ENCODE peak calls at places on chromosome 18, in nine cellular contexts. O is mesenchymal stem cell, D is heart left ventricle, T is transverse colon, R is lower leg skin, F is uterus, Y is kidney epithelial cell, Q is MM.1S, X is aorta. N is an unnamed sample.

GRCh38 chr18:26549486-26550435 is 1.4 kb upstream of the KCTD1 start:
- DNase-seq in X (peak), Y (no peak), R (peak), Q (peak), O (peak), F (peak), D (peak), T (peak), N (peak)

GRCh38 chr18:55582325-55582724 is 5.7 kb downstream of the TCF4 start:
- DNase-seq in O (no peak), F (no peak), X (no peak), D (no peak), T (no peak), Y (peak), Q (no peak), R (no peak), N (no peak)

GRCh38 chr18:56377161-56377560 is 261.2 kb downstream of the TXNL1 start:
- DNase-seq in F (no peak), T (no peak), R (no peak), O (no peak), Q (no peak), D (no peak), Y (no peak), X (no peak), N (peak)

GRCh38 chr18:55907352-55908045 is 319.5 kb upstream of the TCF4 start:
- DNase-seq in X (no peak), Q (no peak), F (peak), D (no peak), O (no peak), R (no peak), T (no peak), Y (no peak), N (no peak)

GRCh38 chr18:24089059-24089458 is 49.8 kb upstream of the CABYR start:
- DNase-seq in Y (no peak), R (no peak), Q (no peak), D (no peak), F (no peak), T (no peak), O (peak), X (no peak), N (no peak)

GRCh38 chr18:47418746-47419145 is 167.3 kb upstream of the SKOR2 start:
- DNase-seq in D (no peak), X (no peak), Q (no peak), T (no peak), O (peak), R (peak), F (no peak), Y (no peak), N (peak)

GRCh38 chr18:3016584-3017292 is 3.8 kb upstream of the LPIN2 start:
- DNase-seq in T (no peak), Y (no peak), O (peak), X (no peak), D (no peak), F (no peak), Q (no peak), R (no peak), N (no peak)

GRCh38 chr18:24995056-24995455 is 356.9 kb downstream of the ZNF521 start:
- DNase-seq in Y (peak), T (no peak), R (no peak), F (no peak), O (no peak), Q (no peak), X (no peak), D (no peak), N (no peak)

GRCh38 chr18:23879544-23879943 is 135.0 kb upstream of the TTC39C start:
- DNase-seq in T (no peak), X (no peak), Q (no peak), F (no peak), D (no peak), Y (no peak), O (no peak), R (no peak), N (no peak)

GRCh38 chr18:5894613-5895299 is 566 bp downstream of the TMEM200C start:
- DNase-seq in Y (no peak), T (no peak), X (peak), Q (no peak), R (no peak), F (no peak), D (peak), O (no peak), N (no peak)

GRCh38 chr18:5894215-5894612 is 1.1 kb downstream of the TMEM200C start:
- DNase-seq in O (no peak), X (no peak), Q (no peak), T (no peak), R (no peak), Y (no peak), D (no peak), F (no peak), N (no peak)

GRCh38 chr18:5892772-5893431 is 2.4 kb downstream of the TMEM200C start:
- DNase-seq in X (no peak), Q (no peak), Y (no peak), R (no peak), T (no peak), F (no peak), D (no peak), O (no peak), N (no peak)

GRCh38 chr18:5895300-5895885 is at the start of gene TMEM200C:
- DNase-seq in D (peak), R (no peak), T (no peak), X (no peak), Q (peak), O (peak), F (peak), Y (no peak), N (no peak)

GRCh38 chr18:5895886-5896740 is 791 bp upstream of the TMEM200C start:
- DNase-seq in R (no peak), Y (no peak), Q (no peak), T (no peak), D (peak), X (peak), F (peak), O (peak), N (no peak)
- H3K4me3 ChIP-seq in R (peak), Y (peak), Q (peak), T (peak), D (peak), X (no peak), F (peak), O (peak), N (no peak)

GRCh38 chr18:59696311-59697235 is 650 bp downstream of the CCBE1 start:
- DNase-seq in R (no peak), T (peak), F (peak), Q (no peak), X (no peak), D (no peak), O (peak), Y (no peak), N (peak)
- H3K4me3 ChIP-seq in R (peak), T (peak), F (peak), Q (peak), X (no peak), D (peak), O (peak), Y (peak), N (peak)

DNA sequence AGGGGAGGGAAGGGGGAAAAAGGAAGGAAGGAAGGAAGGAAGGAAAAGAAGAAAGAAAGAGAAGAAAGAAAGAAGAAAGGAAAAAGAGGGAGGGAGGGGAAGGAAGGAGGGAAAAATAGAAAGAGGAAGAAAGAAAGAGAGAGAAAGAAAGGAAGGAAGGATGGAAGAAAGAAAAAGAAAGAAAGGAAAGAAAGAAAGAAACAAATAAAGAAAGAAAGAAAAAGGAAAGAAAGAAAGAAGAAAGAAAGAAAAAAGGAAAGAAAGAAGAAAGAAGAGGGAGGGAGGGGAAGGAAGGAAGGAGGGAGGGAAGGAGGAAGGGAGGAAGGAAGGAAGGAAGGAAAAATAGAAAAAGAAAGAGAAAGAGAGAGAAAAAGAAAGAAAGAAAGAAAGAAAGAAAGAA is 315.8 kb upstream of the PIK3C3 start:
- DNase-seq in Q (no peak), X (no peak), O (no peak), F (no peak), T (no peak), Y (no peak), D (no peak), R (no peak), N (no peak)
- H3K4me3 ChIP-seq in Q (no peak), X (no peak), O (no peak), F (no peak), T (no peak), Y (no peak), D (no peak), R (no peak), N (no peak)

GRCh38 chr18:29811519-29811918 is 1231.0 kb downstream of the DSC3 start:
- DNase-seq in Q (no peak), O (no peak), X (peak), Y (no peak), T (no peak), F (no peak), D (no peak), R (no peak), N (no peak)
- H3K4me3 ChIP-seq in Q (no peak), O (no peak), X (no peak), Y (no peak), T (no peak), F (no peak), D (no peak), R (no peak), N (no peak)

GRCh38 chr18:74456017-74456408 is 1.1 kb downstream of the DIPK1C start:
- DNase-seq in Y (no peak), X (no peak), T (no peak), F (no peak), D (no peak), O (no peak), Q (no peak), R (no peak), N (no peak)
- H3K4me3 ChIP-seq in Y (no peak), X (no peak), T (no peak), F (no peak), D (peak), O (no peak), Q (no peak), R (no peak), N (no peak)

DNA sequence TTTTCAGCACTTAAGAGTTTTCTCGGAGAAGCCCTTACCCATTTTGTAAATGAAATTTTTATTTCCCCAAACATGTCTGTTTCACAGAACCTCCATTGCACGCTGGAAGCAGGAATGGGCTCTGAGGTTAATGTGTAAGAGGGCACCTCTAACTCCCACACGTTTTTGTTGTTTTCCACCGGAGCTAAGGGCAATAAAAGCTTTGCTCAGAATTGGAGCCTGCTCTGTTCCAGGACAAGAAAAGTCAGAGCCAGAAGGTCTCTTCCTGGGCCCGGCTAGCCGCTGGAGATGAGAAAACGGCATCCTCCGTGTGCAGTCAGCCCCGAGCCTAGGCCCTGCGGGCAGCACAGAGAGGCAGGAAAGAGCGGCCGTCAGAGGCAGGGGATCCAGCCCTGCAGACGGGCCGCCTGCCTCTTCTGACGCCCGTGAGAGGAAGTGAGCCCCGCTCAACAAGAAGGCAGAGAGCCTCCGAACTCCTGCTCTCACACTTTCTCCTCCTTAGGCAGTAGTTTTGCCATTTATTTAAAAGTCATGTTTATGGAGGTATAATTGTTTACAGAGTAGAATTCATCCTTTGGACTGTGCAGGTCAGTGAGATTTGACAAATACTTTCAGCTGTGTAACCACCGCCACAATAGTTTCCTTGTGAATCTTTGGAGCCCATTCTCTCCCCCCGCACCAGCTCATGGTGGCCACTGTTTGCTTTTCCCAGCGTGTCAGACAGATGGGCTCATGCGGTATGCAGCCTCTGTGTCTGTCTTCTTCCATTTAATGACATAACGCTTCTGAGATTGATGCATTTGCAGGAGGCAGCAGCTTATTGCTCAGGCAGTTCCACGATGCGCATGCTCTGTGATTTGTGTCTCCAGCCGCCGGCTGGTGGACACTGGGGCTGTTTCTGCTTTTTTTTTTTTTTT is 117.3 kb downstream of the GALR1 start:
- DNase-seq in F (peak), D (no peak), R (no peak), O (no peak), T (peak), Q (no peak), X (no peak), Y (peak), N (peak)
- H3K4me3 ChIP-seq in F (peak), D (no peak), R (no peak), O (no peak), T (no peak), Q (no peak), X (no peak), Y (no peak), N (peak)

DNA sequence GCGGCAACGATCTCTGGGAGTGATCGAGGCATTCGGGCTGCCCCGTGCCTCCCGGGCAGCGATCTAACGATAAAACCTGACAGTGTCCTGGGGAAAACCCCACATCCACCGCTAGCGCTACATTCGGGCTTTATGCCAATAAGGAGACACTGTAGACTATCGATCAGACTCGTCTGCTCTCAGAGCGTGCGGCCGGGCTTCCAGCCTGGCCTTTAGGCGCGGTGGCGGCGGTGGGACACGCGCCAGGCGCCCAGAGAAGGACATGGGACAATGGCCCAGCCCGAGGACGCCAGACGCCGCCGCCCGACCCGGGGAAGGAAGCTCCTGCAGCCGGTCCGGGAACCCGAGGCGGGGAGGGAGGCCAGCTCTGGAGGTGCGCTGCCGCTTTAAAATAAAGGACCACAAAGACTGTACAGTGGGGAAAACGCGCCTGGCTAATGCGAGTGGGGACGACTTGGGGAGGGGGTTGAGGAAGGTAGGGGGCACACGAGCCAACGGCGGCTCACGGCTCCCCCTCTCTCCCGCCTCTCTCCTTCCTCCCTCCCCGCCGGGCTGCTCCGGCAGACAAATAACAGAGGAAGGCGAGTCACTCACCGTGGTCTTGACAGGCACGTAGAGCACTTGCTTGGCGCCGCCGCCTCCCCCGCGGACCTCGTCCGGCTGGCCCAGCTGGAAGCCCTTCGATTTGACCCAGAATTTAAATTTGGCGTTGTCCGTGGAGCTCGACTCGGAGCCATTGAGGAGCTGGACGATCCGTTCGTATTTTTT is 2.1 kb downstream of the NOL4 start:
- DNase-seq in Q (peak), F (no peak), R (no peak), O (peak), Y (no peak), X (peak), D (peak), T (no peak), N (no peak)
- H3K4me3 ChIP-seq in Q (peak), F (peak), R (no peak), O (peak), Y (peak), X (peak), D (peak), T (peak), N (no peak)

DNA sequence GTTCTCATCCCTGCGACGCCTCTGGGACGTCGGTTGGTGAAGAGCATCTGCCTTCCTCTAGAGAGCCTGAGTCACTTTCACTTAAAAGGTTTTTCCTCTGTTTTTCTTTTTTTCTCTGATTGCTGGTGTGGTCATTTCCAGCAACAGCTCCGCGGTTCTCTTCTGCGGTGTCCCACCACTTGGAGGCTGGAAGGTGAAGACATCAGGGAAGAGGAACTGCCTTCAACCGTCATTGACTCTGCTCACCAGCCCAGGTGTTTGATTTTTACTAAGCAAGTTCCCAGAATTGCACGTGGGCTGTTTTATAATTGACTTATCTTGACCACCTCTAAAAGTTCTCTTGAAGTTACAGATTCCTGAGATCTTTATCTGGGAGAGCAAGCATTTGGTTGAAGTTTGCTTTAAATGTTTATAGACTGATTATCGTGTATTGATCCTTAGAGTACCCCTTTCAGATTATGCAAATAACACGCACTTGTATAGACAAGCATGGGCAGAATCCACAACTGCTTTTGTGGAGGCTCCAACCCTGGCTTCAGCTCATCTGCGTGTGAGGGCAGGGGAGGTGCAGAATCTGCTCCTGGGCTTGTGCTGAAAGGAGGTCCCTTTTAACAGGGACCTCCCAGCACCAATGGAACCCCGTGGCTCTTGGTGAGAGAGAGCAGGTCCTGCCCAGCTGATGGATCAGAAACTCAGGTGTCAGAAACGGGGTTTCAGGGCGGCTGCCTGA is 3.5 kb downstream of the CTDP1 start:
- DNase-seq in D (no peak), X (no peak), T (no peak), F (no peak), O (no peak), Y (no peak), R (no peak), Q (no peak), N (no peak)
- H3K4me3 ChIP-seq in D (no peak), X (no peak), T (no peak), F (no peak), O (no peak), Y (no peak), R (no peak), Q (no peak), N (no peak)

GRCh38 chr18:46247938-46248337 is 143.8 kb downstream of the HAUS1 start:
- DNase-seq in F (no peak), D (no peak), X (no peak), Y (no peak), T (no peak), Q (no peak), R (no peak), O (no peak), N (no peak)

GRCh38 chr18:46252754-46253153 is 148.6 kb downstream of the HAUS1 start:
- DNase-seq in O (peak), T (no peak), R (no peak), X (no peak), D (no peak), Y (no peak), Q (no peak), F (no peak), N (peak)

GRCh38 chr18:46253498-46253897 is 149.3 kb downstream of the HAUS1 start:
- DNase-seq in X (no peak), T (no peak), R (no peak), Q (no peak), O (peak), D (no peak), F (peak), Y (no peak), N (peak)

GRCh38 chr18:46250084-46250811 is 146.1 kb downstream of the HAUS1 start:
- DNase-seq in X (no peak), Y (peak), O (peak), Q (peak), D (no peak), R (no peak), F (no peak), T (peak), N (peak)

DNA sequence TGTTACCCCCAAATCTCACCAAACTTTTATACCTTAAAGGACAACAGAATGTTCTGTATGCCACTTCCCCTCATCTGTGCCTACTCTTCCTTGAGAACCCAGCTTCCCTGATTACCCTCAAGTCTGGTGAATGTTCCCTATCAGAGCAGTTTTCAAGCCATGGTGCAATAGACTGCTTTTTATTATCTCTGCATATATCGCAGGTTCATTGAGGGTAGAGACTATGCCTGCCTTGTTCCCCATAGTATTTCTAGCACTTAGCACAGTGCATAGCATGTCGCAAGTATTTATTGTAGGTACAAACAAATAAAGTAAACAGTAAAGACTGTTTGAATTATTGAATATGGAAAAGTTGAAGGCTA is 146.6 kb downstream of the HAUS1 start:
- DNase-seq in Q (no peak), O (no peak), R (no peak), X (no peak), F (no peak), D (no peak), Y (no peak), T (no peak), N (no peak)
- H3K4me3 ChIP-seq in Q (peak), O (no peak), R (no peak), X (no peak), F (no peak), D (no peak), Y (no peak), T (no peak), N (peak)

GRCh38 chr18:50877545-50878265 is 1.2 kb upstream of the ME2 start:
- DNase-seq in Q (no peak), X (no peak), Y (no peak), D (no peak), O (no peak), F (no peak), R (no peak), T (peak), N (no peak)
- H3K4me3 ChIP-seq in Q (peak), X (peak), Y (no peak), D (peak), O (no peak), F (peak), R (no peak), T (no peak), N (peak)